ENCODE peak calls at places on chromosomes 16 and 17, in five cellular contexts. T, V, B, I and Q are unnamed samples.

GRCh38 chr16:56241596-56241995 is 50.3 kb downstream of the GNAO1 start:
- DNase-seq in T (no peak), V (no peak), B (no peak), I (no peak), Q (no peak)

GRCh38 chr17:40608061-40608581 is 39.5 kb downstream of the SMARCE1 start:
- DNase-seq in T (no peak), V (no peak), B (no peak), I (no peak), Q (no peak)

GRCh38 chr17:6505425-6506142 is 50.8 kb downstream of the PITPNM3 start:
- DNase-seq in T (no peak), V (no peak), B (no peak), I (no peak), Q (no peak)

GRCh38 chr17:27207073-27207511 is 86.8 kb upstream of the WSB1 start:
- DNase-seq in T (no peak), V (no peak), B (no peak), I (no peak), Q (no peak)

GRCh38 chr17:49363251-49363650 is 1.2 kb upstream of the ZNF652 start:
- DNase-seq in T (no peak), V (no peak), B (no peak), I (no peak), Q (no peak)

GRCh38 chr16:78170360-78170928 is 71.0 kb downstream of the WWOX start:
- DNase-seq in T (no peak), V (no peak), B (no peak), I (no peak), Q (no peak)

GRCh38 chr16:67177743-67178699 is 5.7 kb downstream of the MATCAP1 start:
- DNase-seq in T (peak), V (peak), B (no peak), I (peak), Q (peak)

GRCh38 chr16:85928411-85928820 is 29.5 kb downstream of the IRF8 start:
- DNase-seq in T (no peak), V (peak), B (no peak), I (no peak), Q (no peak)

GRCh38 chr17:40104570-40105471 is 4.4 kb upstream of the NR1D1 start:
- DNase-seq in T (no peak), V (no peak), B (no peak), I (no peak), Q (no peak)

GRCh38 chr16:25488435-25488834 is 203.3 kb upstream of the HS3ST4 start:
- DNase-seq in T (no peak), V (no peak), B (no peak), I (no peak), Q (no peak)

GRCh38 chr16:71927383-71927782 is 32.1 kb downstream of the IST1 start:
- DNase-seq in T (no peak), V (peak), B (no peak), I (no peak), Q (peak)

GRCh38 chr17:45688353-45688752 is 95.8 kb upstream of the CRHR1 start:
- DNase-seq in T (no peak), V (no peak), B (no peak), I (no peak), Q (no peak)

GRCh38 chr17:17204041-17204591 is 2.0 kb downstream of the PLD6 start:
- DNase-seq in T (no peak), V (peak), B (no peak), I (no peak), Q (peak)

GRCh38 chr17:73952498-73953205 is 250.8 kb upstream of the RPL38 start:
- DNase-seq in T (peak), V (peak), B (peak), I (no peak), Q (no peak)